ENCODE peak calls at places on chromosome 3, in nine cellular contexts. A is fibroblast of mammary gland; K is activated T-helper 1 cell treated with anti-CD3 and anti-CD28 coated beads, Interleukin-2, amount 50 U/mL, for 16 hours; N is cardiac fibroblast; E is NAMALWA; L is astrocyte; D is GM12878; S is NCI-H1694 treated with DMSO at 0.1 percent for 48 hours; P is NCI-H1417 treated with DMSO at 0.1 percent for 48 hours. T is an unnamed sample.
A peak's percentile ranks its signal among the peaks of the same experiment; 100 is the strongest.

GRCh38 chr3:187750041-187750512 is 4.8 kb upstream of the BCL6 start:
- DNase-seq in A (no peak), P (peak; percentile 55), K (no peak), N (peak; percentile 15), D (no peak), L (peak; percentile 51), E (peak; percentile 79), S (no peak), T (no peak)

GRCh38 chr3:4985330-4986174 is 6.3 kb downstream of the BHLHE40 start:
- DNase-seq in N (peak; percentile 81), L (peak; percentile 88), E (no peak), S (no peak), A (peak; percentile 83), P (no peak), K (no peak), D (no peak), T (peak; percentile 38)

GRCh38 chr3:151460774-151461450 is at the start of gene IGSF10:
- DNase-seq in P (no peak), E (no peak), K (no peak), L (no peak), N (no peak), S (no peak), D (no peak), A (no peak), T (no peak)

GRCh38 chr3:2714856-2715255 is 395.3 kb downstream of the IL5RA start:
- DNase-seq in A (no peak), L (no peak), E (no peak), N (no peak), K (no peak), S (no peak), P (no peak), D (no peak), T (peak; percentile 2)

GRCh38 chr3:66261318-66261717 is 40.5 kb downstream of the SLC25A26 start:
- DNase-seq in A (peak; percentile 27), S (no peak), K (no peak), P (no peak), L (peak; percentile 38), N (peak; percentile 45), D (no peak), E (no peak), T (no peak)

GRCh38 chr3:81980566-81981494 is 219.4 kb upstream of the GBE1 start:
- DNase-seq in K (no peak), E (no peak), S (no peak), N (no peak), A (no peak), P (no peak), L (no peak), D (no peak), T (no peak)

GRCh38 chr3:47984089-47984759 is 32.0 kb downstream of the MAP4 start:
- DNase-seq in D (no peak), S (no peak), L (peak; percentile 76), P (no peak), N (peak; percentile 86), E (no peak), A (peak; percentile 87), K (no peak), T (no peak)

GRCh38 chr3:36166477-36166876 is 213.8 kb upstream of the STAC start:
- DNase-seq in L (peak; percentile 85), A (peak; percentile 74), E (no peak), P (no peak), N (peak; percentile 75), D (no peak), K (no peak), S (no peak), T (no peak)

GRCh38 chr3:193894121-193894863 is 241.7 kb upstream of the HES1 start:
- DNase-seq in E (no peak), S (no peak), A (no peak), K (no peak), L (peak; percentile 21), P (no peak), N (peak; percentile 10), D (no peak), T (peak; percentile 73)

GRCh38 chr3:134885877-134886621 is 91.0 kb downstream of the EPHB1 start:
- DNase-seq in N (no peak), E (no peak), D (peak; percentile 95), A (peak; percentile 57), K (no peak), P (no peak), S (no peak), L (peak; percentile 9), T (peak; percentile 6)

GRCh38 chr3:179958759-179959158 is 78.0 kb downstream of the PEX5L start:
- DNase-seq in P (no peak), D (no peak), A (no peak), N (no peak), E (no peak), K (no peak), L (no peak), S (no peak), T (no peak)